ENCODE peak calls at places on chromosomes 7 and 10, in six cellular contexts. One of them, this sample, is unnamed.

GRCh38 chr7:75734586-75735047 is 4.1 kb downstream of the HIP1 start:
- DNase-seq in neural progenitor cell: peak; percentile 43
- DNase-seq in NCI-H1092 treated with DMSO at 0.1 percent for 48 hours: no peak
- DNase-seq in EH: peak; percentile 89
- DNase-seq in upper lobe of right lung: no peak
- DNase-seq in neuronal stem cell: no peak
- DNase-seq in this sample: peak; percentile 84

GRCh38 chr10:67043041-67043440 is 117.2 kb downstream of the LRRTM3 start:
- DNase-seq in neural progenitor cell: no peak
- DNase-seq in NCI-H1092 treated with DMSO at 0.1 percent for 48 hours: no peak
- DNase-seq in EH: no peak
- DNase-seq in upper lobe of right lung: no peak
- DNase-seq in neuronal stem cell: no peak
- DNase-seq in this sample: no peak

GRCh38 chr10:125252937-125253336 is 92.6 kb upstream of the CTBP2 start:
- DNase-seq in neural progenitor cell: no peak
- DNase-seq in NCI-H1092 treated with DMSO at 0.1 percent for 48 hours: no peak
- DNase-seq in EH: no peak
- DNase-seq in upper lobe of right lung: no peak
- DNase-seq in neuronal stem cell: no peak
- DNase-seq in this sample: no peak

GRCh38 chr7:94392391-94392782 is 2.3 kb upstream of the COL1A2 start:
- DNase-seq in neural progenitor cell: no peak
- DNase-seq in NCI-H1092 treated with DMSO at 0.1 percent for 48 hours: no peak
- DNase-seq in EH: peak; percentile 48
- DNase-seq in upper lobe of right lung: no peak
- DNase-seq in neuronal stem cell: no peak
- DNase-seq in this sample: peak; percentile 35

GRCh38 chr10:103350522-103351260 is at the start of gene PCGF6:
- DNase-seq in neural progenitor cell: peak; percentile 96
- DNase-seq in NCI-H1092 treated with DMSO at 0.1 percent for 48 hours: peak; percentile 69
- DNase-seq in EH: peak; percentile 83
- DNase-seq in upper lobe of right lung: peak; percentile 92
- DNase-seq in neuronal stem cell: peak; percentile 88
- DNase-seq in this sample: peak; percentile 85

GRCh38 chr7:102845351-102845750 is 67.4 kb upstream of the LRRC17 start:
- DNase-seq in neural progenitor cell: no peak
- DNase-seq in NCI-H1092 treated with DMSO at 0.1 percent for 48 hours: no peak
- DNase-seq in EH: peak; percentile 32
- DNase-seq in upper lobe of right lung: no peak
- DNase-seq in neuronal stem cell: no peak
- DNase-seq in this sample: peak; percentile 18

GRCh38 chr7:78702770-78703169 is 750.7 kb downstream of the MAGI2 start:
- DNase-seq in neural progenitor cell: no peak
- DNase-seq in NCI-H1092 treated with DMSO at 0.1 percent for 48 hours: no peak
- DNase-seq in EH: peak; percentile 98
- DNase-seq in upper lobe of right lung: no peak
- DNase-seq in neuronal stem cell: no peak
- DNase-seq in this sample: peak; percentile 89

GRCh38 chr10:21526952-21527633 is 1.6 kb upstream of the SKIDA1 start:
- DNase-seq in neural progenitor cell: peak; percentile 80
- DNase-seq in NCI-H1092 treated with DMSO at 0.1 percent for 48 hours: peak; percentile 47
- DNase-seq in EH: peak; percentile 75
- DNase-seq in upper lobe of right lung: peak; percentile 86
- DNase-seq in neuronal stem cell: no peak
- DNase-seq in this sample: peak; percentile 81

GRCh38 chr7:159025161-159025779 is 119.4 kb downstream of the VIPR2 start:
- DNase-seq in neural progenitor cell: no peak
- DNase-seq in NCI-H1092 treated with DMSO at 0.1 percent for 48 hours: no peak
- DNase-seq in EH: no peak
- DNase-seq in upper lobe of right lung: peak; percentile 63
- DNase-seq in neuronal stem cell: no peak
- DNase-seq in this sample: peak; percentile 14

GRCh38 chr7:100803398-100804161 is 23.7 kb downstream of the EPHB4 start:
- DNase-seq in neural progenitor cell: peak; percentile 84
- DNase-seq in NCI-H1092 treated with DMSO at 0.1 percent for 48 hours: peak; percentile 86
- DNase-seq in EH: peak; percentile 91
- DNase-seq in upper lobe of right lung: peak; percentile 81
- DNase-seq in neuronal stem cell: peak; percentile 44
- DNase-seq in this sample: peak; percentile 85

GRCh38 chr7:30717181-30717580 is 34.8 kb upstream of the INMT start:
- DNase-seq in neural progenitor cell: no peak
- DNase-seq in NCI-H1092 treated with DMSO at 0.1 percent for 48 hours: no peak
- DNase-seq in EH: peak; percentile 18
- DNase-seq in upper lobe of right lung: peak; percentile 11
- DNase-seq in neuronal stem cell: no peak
- DNase-seq in this sample: peak; percentile 68

GRCh38 chr7:24073651-24074420 is 210.2 kb upstream of the NPY start:
- DNase-seq in neural progenitor cell: no peak
- DNase-seq in NCI-H1092 treated with DMSO at 0.1 percent for 48 hours: no peak
- DNase-seq in EH: no peak
- DNase-seq in upper lobe of right lung: no peak
- DNase-seq in neuronal stem cell: no peak
- DNase-seq in this sample: no peak